ENCODE peak calls at places on chromosomes 13 and 19, in nine cellular contexts. Q is astrocyte, R is Calu3, T is GM13977, K is HFF-Myc, H is fibroblast of pulmonary artery, U is foreskin fibroblast, E is mucosa of descending colon, Z is progenitor cell of endocrine pancreas. F is an unnamed sample.

GRCh38 chr13:114119196-114119595 is 13.2 kb downstream of the RASA3 start:
- DNase-seq in Q (peak; percentile 93), R (no peak), T (no peak), K (peak; percentile 88), H (peak; percentile 92), U (peak; percentile 92), E (no peak), Z (no peak), F (no peak)

GRCh38 chr19:48842744-48843162 is 6.5 kb upstream of the HSD17B14 start:
- DNase-seq in Q (peak; percentile 18), R (peak; percentile 67), T (peak; percentile 66), K (no peak), H (peak; percentile 71), U (peak; percentile 70), E (no peak), Z (peak; percentile 37), F (peak; percentile 66)

GRCh38 chr13:80214521-80214941 is 126.4 kb downstream of the SPRY2 start:
- DNase-seq in Q (peak; percentile 47), R (no peak), T (no peak), K (no peak), H (no peak), U (peak; percentile 58), E (no peak), Z (no peak), F (no peak)

GRCh38 chr19:49327878-49328544 is 3.0 kb upstream of the SLC6A16 start:
- DNase-seq in Q (no peak), R (peak; percentile 57), T (peak; percentile 74), K (no peak), H (peak; percentile 33), U (peak; percentile 47), E (no peak), Z (no peak), F (peak; percentile 69)

GRCh38 chr13:67964091-67964490 is 734.0 kb upstream of the PCDH9 start:
- DNase-seq in Q (no peak), R (no peak), T (no peak), K (no peak), H (no peak), U (no peak), E (no peak), Z (no peak), F (no peak)

GRCh38 chr19:36797786-36798108 is 25.1 kb upstream of the ZNF850 start:
- DNase-seq in Q (no peak), R (no peak), T (peak; percentile 65), K (no peak), H (no peak), U (no peak), E (no peak), Z (no peak), F (no peak)

GRCh38 chr19:27974082-27974513 is 1238.9 kb downstream of the UQCRFS1 start:
- DNase-seq in Q (peak; percentile 41), R (peak; percentile 42), T (no peak), K (no peak), H (peak; percentile 29), U (peak; percentile 20), E (peak; percentile 36), Z (peak; percentile 20), F (peak; percentile 28)

GRCh38 chr19:40803857-40804782 is 5.1 kb downstream of the EGLN2 start:
- DNase-seq in Q (no peak), R (no peak), T (peak; percentile 57), K (no peak), H (no peak), U (no peak), E (peak; percentile 77), Z (no peak), F (peak; percentile 68)

GRCh38 chr19:10189631-10190425 is 4.9 kb downstream of the DNMT1 start:
- DNase-seq in Q (no peak), R (no peak), T (no peak), K (no peak), H (no peak), U (peak; percentile 48), E (no peak), Z (no peak), F (no peak)

GRCh38 chr13:93857126-93857525 is 622.4 kb downstream of the DCT start:
- DNase-seq in Q (peak; percentile 44), R (no peak), T (no peak), K (no peak), H (peak; percentile 40), U (peak; percentile 55), E (no peak), Z (no peak), F (no peak)

GRCh38 chr19:11381535-11382369 is 2.4 kb downstream of the EPOR start:
- DNase-seq in Q (peak; percentile 75), R (peak; percentile 76), T (peak; percentile 90), K (peak; percentile 70), H (peak; percentile 87), U (peak; percentile 97), E (peak; percentile 76), Z (peak; percentile 38), F (peak; percentile 90)
- TF ChIP-seq CTCF in Q (no peak), R (peak; percentile 18), T (peak; percentile 51), K (peak; percentile 29), H (no peak), U (no peak), E (no peak), Z (no peak), F (peak; percentile 40)

GRCh38 chr13:111458739-111459138 is 138.3 kb downstream of the TEX29 start:
- DNase-seq in Q (no peak), R (no peak), T (no peak), K (no peak), H (no peak), U (no peak), E (no peak), Z (no peak), F (no peak)
- TF ChIP-seq CTCF in Q (no peak), R (no peak), T (no peak), K (no peak), H (no peak), U (no peak), E (no peak), Z (no peak), F (no peak)

DNA sequence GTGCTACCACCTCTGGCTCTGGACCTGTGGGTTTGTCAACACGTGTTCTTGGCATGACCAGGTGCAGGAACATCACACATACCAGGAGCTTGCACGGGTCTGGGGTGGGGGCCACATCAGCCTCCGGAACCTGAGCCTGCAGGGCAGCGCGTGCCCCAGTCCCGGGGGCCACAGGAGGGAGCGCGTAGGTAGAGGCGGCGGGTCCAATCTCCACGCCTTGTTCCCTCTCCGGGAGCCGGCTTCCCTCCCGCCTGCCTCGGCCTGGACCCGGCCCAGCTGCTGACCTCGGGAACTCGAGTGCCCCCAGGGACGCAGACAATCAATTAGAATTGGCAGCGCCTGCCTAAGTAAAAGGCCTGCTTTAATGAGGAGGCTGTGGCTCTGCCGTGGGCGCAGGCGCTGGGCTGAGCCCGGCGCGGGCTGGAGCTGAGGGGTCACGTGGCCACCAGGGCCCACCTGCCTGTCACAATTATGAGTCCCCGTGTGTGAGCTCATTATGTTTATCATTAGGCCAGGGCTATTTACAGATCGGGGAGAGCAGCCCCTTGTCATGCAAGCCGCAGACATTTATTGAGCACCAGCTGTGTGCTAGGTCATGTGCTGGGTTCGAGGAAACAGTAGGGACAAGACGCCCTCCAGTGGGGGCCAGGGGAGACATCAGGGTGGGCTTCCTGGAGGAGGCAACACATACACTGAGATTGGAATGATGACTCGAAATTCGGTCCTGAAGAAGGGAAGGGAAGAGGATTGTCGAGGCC is 32.2 kb upstream of the TNFAIP8L1 start:
- DNase-seq in Q (no peak), R (no peak), T (no peak), K (no peak), H (no peak), U (peak; percentile 28), E (no peak), Z (peak; percentile 38), F (no peak)
- TF ChIP-seq CTCF in Q (no peak), R (no peak), T (no peak), K (peak; percentile 4), H (no peak), U (no peak), E (no peak), Z (no peak), F (no peak)

GRCh38 chr13:102721800-102722231 is 27.0 kb upstream of the METTL21C start:
- DNase-seq in Q (peak; percentile 13), R (no peak), T (no peak), K (no peak), H (peak; percentile 64), U (peak; percentile 91), E (no peak), Z (no peak), F (no peak)

GRCh38 chr13:102718746-102719145 is 23.9 kb upstream of the METTL21C start:
- DNase-seq in Q (no peak), R (no peak), T (no peak), K (no peak), H (no peak), U (peak; percentile 68), E (no peak), Z (no peak), F (no peak)
- TF ChIP-seq CTCF in Q (no peak), R (no peak), T (no peak), K (no peak), H (no peak), U (no peak), E (no peak), Z (no peak), F (no peak)

GRCh38 chr19:55384576-55385235 is 614 bp upstream of the TMEM238 start:
- DNase-seq in Q (no peak), R (peak; percentile 34), T (no peak), K (no peak), H (no peak), U (no peak), E (peak; percentile 68), Z (no peak), F (no peak)

GRCh38 chr19:55382522-55383054 is 1.5 kb downstream of the TMEM238 start:
- DNase-seq in Q (no peak), R (no peak), T (no peak), K (no peak), H (no peak), U (no peak), E (no peak), Z (no peak), F (no peak)

GRCh38 chr19:55383279-55383788 is 758 bp downstream of the TMEM238 start:
- DNase-seq in Q (no peak), R (no peak), T (no peak), K (no peak), H (no peak), U (no peak), E (no peak), Z (no peak), F (no peak)

GRCh38 chr19:55385236-55385748 is 440 bp upstream of the RPL28 start:
- DNase-seq in Q (peak; percentile 86), R (peak; percentile 97), T (peak; percentile 98), K (peak; percentile 90), H (peak; percentile 95), U (peak; percentile 98), E (peak; percentile 97), Z (peak; percentile 90), F (peak; percentile 97)

GRCh38 chr19:55383789-55384575 is at the start of gene TMEM238:
- DNase-seq in Q (peak; percentile 56), R (peak; percentile 83), T (peak; percentile 91), K (no peak), H (peak; percentile 73), U (peak; percentile 90), E (peak; percentile 90), Z (peak; percentile 62), F (peak; percentile 90)
- TF ChIP-seq CTCF in Q (no peak), R (no peak), T (peak; percentile 47), K (no peak), H (no peak), U (no peak), E (no peak), Z (peak; percentile 18), F (peak; percentile 37)

F was measured in GM20000.